ENCODE peak calls at places on chromosome 11, in five cellular contexts. K, L, A, Z and G are unnamed samples.

GRCh38 chr11:37857726-37858125 is 1259.7 kb upstream of the RAG2 start:
- DNase-seq in K (peak), L (no peak), A (no peak), Z (no peak), G (no peak)

GRCh38 chr11:101618691-101619090 is 34.9 kb upstream of the TRPC6 start:
- DNase-seq in K (peak), L (peak), A (no peak), Z (no peak), G (no peak)

GRCh38 chr11:35003658-35004057 is 87.2 kb downstream of the PDHX start:
- DNase-seq in K (no peak), L (no peak), A (no peak), Z (no peak), G (no peak)

GRCh38 chr11:71461696-71462095 is 8.7 kb downstream of the NADSYN1 start:
- DNase-seq in K (no peak), L (no peak), A (no peak), Z (no peak), G (no peak)

GRCh38 chr11:844693-845644 is 2.3 kb downstream of the TSPAN4 start:
- DNase-seq in K (peak), L (peak), A (no peak), Z (peak), G (no peak)

GRCh38 chr11:114260077-114260476 is 36.1 kb upstream of the NNMT start:
- DNase-seq in K (no peak), L (no peak), A (no peak), Z (no peak), G (no peak)

GRCh38 chr11:133239530-133239929 is 292.8 kb downstream of the OPCML start:
- DNase-seq in K (peak), L (no peak), A (no peak), Z (no peak), G (no peak)

GRCh38 chr11:41861791-41862190 is 402.3 kb upstream of the LRRC4C start:
- DNase-seq in K (peak), L (no peak), A (no peak), Z (no peak), G (no peak)

GRCh38 chr11:128621491-128622136 is 34.3 kb upstream of the ETS1 start:
- DNase-seq in K (peak), L (peak), A (no peak), Z (peak), G (no peak)

GRCh38 chr11:41996558-41996957 is 537.1 kb upstream of the LRRC4C start:
- DNase-seq in K (peak), L (no peak), A (no peak), Z (no peak), G (no peak)

GRCh38 chr11:17877886-17878285 is 135.0 kb downstream of the SERGEF start:
- DNase-seq in K (no peak), L (no peak), A (no peak), Z (no peak), G (no peak)

GRCh38 chr11:134048028-134048427 is 20.8 kb upstream of the JAM3 start:
- DNase-seq in K (no peak), L (no peak), A (no peak), Z (no peak), G (no peak)

GRCh38 chr11:111400595-111400994 is 21.5 kb upstream of the POU2AF1 start:
- DNase-seq in K (no peak), L (no peak), A (no peak), Z (no peak), G (no peak)

GRCh38 chr11:117629891-117630538 is 167.0 kb downstream of the DSCAML1 start:
- DNase-seq in K (no peak), L (no peak), A (no peak), Z (no peak), G (no peak)

GRCh38 chr11:8005556-8005955 is 18.4 kb downstream of the EIF3F start:
- DNase-seq in K (no peak), L (no peak), A (no peak), Z (no peak), G (no peak)

DNA sequence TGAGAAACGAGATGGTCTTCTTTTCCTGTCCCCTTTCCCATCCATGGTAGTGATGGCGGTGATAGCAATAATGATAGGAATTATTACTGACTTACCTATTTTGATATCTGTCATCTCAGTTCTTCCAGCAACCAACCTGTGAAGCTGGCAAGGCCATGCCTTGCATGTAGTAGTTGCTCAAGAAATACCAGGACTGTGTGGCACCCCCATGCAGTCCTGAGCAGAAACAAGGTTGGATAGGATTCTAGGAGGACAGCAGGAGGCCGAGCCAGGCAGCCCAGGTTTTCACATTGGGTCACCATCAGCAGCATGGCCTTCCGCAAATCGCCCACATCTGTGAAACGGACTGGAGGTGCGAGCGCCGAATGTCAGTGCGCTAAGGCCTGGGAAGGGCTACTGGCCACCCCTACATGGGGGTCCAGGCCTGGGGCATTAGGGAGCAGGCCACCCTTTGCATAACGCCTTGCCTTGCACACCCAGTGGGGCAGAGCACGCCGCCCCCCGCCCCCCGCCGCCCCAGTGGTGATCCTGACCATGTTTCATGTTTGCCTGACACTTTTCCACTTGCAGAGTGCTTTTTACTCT is 2.5 kb downstream of the GRK2 start:
- DNase-seq in K (no peak), L (no peak), A (no peak), Z (no peak), G (no peak)
- H3K27ac ChIP-seq in K (no peak), L (no peak), A (peak), Z (peak), G (peak)

GRCh38 chr11:116225784-116226410 is 546.9 kb downstream of the BUD13 start:
- DNase-seq in K (no peak), L (no peak), A (no peak), Z (peak), G (no peak)
- H3K27ac ChIP-seq in K (no peak), L (no peak), A (no peak), Z (no peak), G (no peak)

GRCh38 chr11:1983601-1983961 is 14.1 kb downstream of the H19 start:
- DNase-seq in K (no peak), L (no peak), A (no peak), Z (no peak), G (no peak)

GRCh38 chr11:1982908-1983600 is 14.6 kb downstream of the H19 start:
- DNase-seq in K (no peak), L (no peak), A (no peak), Z (no peak), G (no peak)

GRCh38 chr11:1975185-1975584 is 22.5 kb downstream of the H19 start:
- DNase-seq in K (no peak), L (no peak), A (no peak), Z (no peak), G (no peak)

GRCh38 chr11:1978865-1979473 is 18.7 kb downstream of the H19 start:
- DNase-seq in K (no peak), L (no peak), A (no peak), Z (no peak), G (no peak)

DNA sequence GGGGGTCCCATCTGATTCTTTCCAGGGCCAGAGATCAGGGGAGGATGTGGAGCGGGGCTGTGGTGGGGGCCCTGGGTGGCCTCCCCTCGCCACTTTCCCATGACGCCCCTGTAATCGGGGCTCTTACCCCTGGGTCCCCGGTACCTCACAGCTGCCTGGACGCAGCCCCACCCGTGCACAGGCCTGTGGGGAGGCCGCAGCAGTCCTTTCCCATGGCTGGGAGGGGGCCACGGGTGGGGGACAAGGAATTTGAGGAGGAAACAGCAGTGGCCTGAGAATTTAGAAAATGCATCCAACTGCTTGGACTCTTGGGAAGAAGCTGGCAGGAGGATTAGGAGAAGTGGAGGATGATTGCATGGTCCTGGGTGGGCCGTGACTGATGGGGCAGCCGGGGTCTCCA is 18.0 kb downstream of the H19 start:
- DNase-seq in K (no peak), L (no peak), A (no peak), Z (no peak), G (no peak)
- H3K27ac ChIP-seq in K (no peak), L (no peak), A (no peak), Z (no peak), G (no peak)

DNA sequence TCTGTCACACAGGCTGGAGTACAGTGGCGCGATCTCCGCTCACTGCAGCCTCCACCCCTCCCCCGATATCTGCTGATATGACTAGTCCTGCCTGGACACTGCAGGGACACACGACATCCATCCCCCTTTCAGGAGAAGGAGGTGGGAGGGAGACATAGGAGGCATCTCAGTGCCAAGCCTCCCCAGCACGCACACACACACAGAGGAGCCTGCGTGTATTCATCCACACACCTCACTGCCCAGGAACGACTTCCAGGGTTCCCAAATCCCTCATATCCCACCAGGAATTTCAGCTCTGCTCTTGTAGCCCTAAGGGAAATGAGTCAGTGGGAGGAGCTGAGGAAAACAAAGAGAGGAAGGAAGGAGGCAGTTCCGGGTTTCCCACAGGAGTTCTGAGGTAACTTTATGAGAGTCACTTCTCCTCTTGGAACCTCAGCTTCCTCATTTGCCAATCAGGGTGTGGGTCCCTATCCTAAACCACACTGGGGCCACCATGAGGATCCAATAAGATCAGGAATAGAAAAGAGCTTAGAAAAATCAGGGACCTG is 37.2 kb upstream of the ACER3 start:
- DNase-seq in K (peak), L (no peak), A (no peak), Z (peak), G (no peak)
- H3K27ac ChIP-seq in K (no peak), L (no peak), A (no peak), Z (peak), G (no peak)

GRCh38 chr11:12915093-12915492 is 94.0 kb upstream of the RASSF10 start:
- DNase-seq in K (no peak), L (no peak), A (no peak), Z (no peak), G (no peak)

GRCh38 chr11:12909866-12910265 is 99.2 kb upstream of the RASSF10 start:
- DNase-seq in K (no peak), L (no peak), A (no peak), Z (no peak), G (no peak)

GRCh38 chr11:12917830-12918229 is 91.3 kb upstream of the RASSF10 start:
- DNase-seq in K (no peak), L (no peak), A (no peak), Z (no peak), G (no peak)

GRCh38 chr11:12918667-12919066 is 90.4 kb upstream of the RASSF10 start:
- DNase-seq in K (no peak), L (no peak), A (no peak), Z (no peak), G (no peak)

DNA sequence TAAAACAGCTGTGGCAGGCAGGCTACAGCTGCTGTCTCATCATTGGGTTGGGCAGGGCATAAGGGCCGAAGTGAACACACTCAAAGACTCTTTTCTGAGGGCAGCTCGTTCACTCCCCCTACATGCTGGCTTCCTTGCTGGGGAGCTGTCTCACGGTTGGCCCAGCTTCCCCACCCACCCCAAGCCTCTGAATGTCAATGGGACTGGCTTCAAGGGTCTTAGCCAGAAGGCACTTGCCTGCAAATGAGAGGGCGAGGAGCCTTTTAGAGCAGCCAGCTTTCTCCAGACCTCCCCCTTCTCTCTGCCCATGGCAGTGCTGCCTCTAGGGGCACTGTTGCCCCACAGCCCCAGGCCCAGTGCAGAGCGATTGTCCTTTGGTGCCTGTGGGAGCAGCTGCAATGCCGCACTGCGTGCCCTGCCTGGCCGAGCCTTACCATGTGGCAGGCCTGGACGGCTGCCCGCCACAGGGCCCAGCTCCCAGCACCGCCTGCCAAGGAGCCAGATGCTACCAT is 94.7 kb upstream of the RASSF10 start:
- DNase-seq in K (peak), L (no peak), A (no peak), Z (peak), G (no peak)
- H3K27ac ChIP-seq in K (no peak), L (no peak), A (no peak), Z (peak), G (no peak)

GRCh38 chr11:43922974-43923326 is 19.5 kb upstream of the C11orf96 start:
- DNase-seq in K (no peak), L (no peak), A (no peak), Z (no peak), G (no peak)
- H3K27ac ChIP-seq in K (no peak), L (peak), A (no peak), Z (peak), G (no peak)

GRCh38 chr11:68993546-68993945 is 12.8 kb upstream of the MRGPRD start:
- DNase-seq in K (no peak), L (no peak), A (no peak), Z (no peak), G (no peak)
- H3K27ac ChIP-seq in K (no peak), L (no peak), A (no peak), Z (no peak), G (no peak)